ENCODE peak calls at places on chromosomes 1 and 21, in five cellular contexts. One of them, this sample, is unnamed.

GRCh38 chr1:235984041-235984820 is 80.7 kb downstream of the NID1 start:
- DNase-seq in astrocyte: peak
- DNase-seq in astrocyte of the cerebellum: peak
- DNase-seq in cardiac muscle cell: peak
- DNase-seq in GM10248: no peak
- DNase-seq in this sample: no peak

GRCh38 chr1:44785027-44785376 is 3.0 kb downstream of the BEST4 start:
- DNase-seq in cardiac muscle cell: no peak
- DNase-seq in astrocyte: no peak
- DNase-seq in astrocyte of the cerebellum: no peak
- DNase-seq in GM10248: no peak
- DNase-seq in this sample: no peak

GRCh38 chr1:248924696-248925532 is 18.9 kb downstream of the PGBD2 start:
- DNase-seq in astrocyte of the cerebellum: no peak
- DNase-seq in astrocyte: peak
- DNase-seq in cardiac muscle cell: peak
- DNase-seq in GM10248: peak
- DNase-seq in this sample: no peak

GRCh38 chr1:30085814-30086770 is 637.3 kb downstream of the MATN1 start:
- DNase-seq in astrocyte of the cerebellum: no peak
- DNase-seq in GM10248: peak
- DNase-seq in cardiac muscle cell: peak
- DNase-seq in astrocyte: peak
- DNase-seq in this sample: peak

GRCh38 chr1:218983848-218984247 is 189.8 kb upstream of the LYPLAL1 start:
- DNase-seq in astrocyte: no peak
- DNase-seq in astrocyte of the cerebellum: no peak
- DNase-seq in GM10248: no peak
- DNase-seq in cardiac muscle cell: no peak
- DNase-seq in this sample: no peak

GRCh38 chr1:117093091-117093534 is 28.4 kb downstream of the TRIM45 start:
- DNase-seq in GM10248: no peak
- DNase-seq in cardiac muscle cell: peak
- DNase-seq in astrocyte of the cerebellum: peak
- DNase-seq in astrocyte: peak
- DNase-seq in this sample: no peak

GRCh38 chr1:115862406-115862805 is 21.5 kb upstream of the NHLH2 start:
- DNase-seq in astrocyte: no peak
- DNase-seq in cardiac muscle cell: no peak
- DNase-seq in GM10248: no peak
- DNase-seq in astrocyte of the cerebellum: no peak
- DNase-seq in this sample: no peak

GRCh38 chr1:19756480-19756879 is 43.2 kb downstream of the TMCO4 start:
- DNase-seq in GM10248: no peak
- DNase-seq in astrocyte: no peak
- DNase-seq in cardiac muscle cell: no peak
- DNase-seq in astrocyte of the cerebellum: no peak
- DNase-seq in this sample: no peak

GRCh38 chr1:16246961-16247360 is 10.0 kb upstream of the CPLANE2 start:
- DNase-seq in astrocyte: no peak
- DNase-seq in cardiac muscle cell: no peak
- DNase-seq in astrocyte of the cerebellum: no peak
- DNase-seq in GM10248: no peak
- DNase-seq in this sample: no peak

GRCh38 chr1:35935436-35935835 is 4.5 kb downstream of the AGO3 start:
- DNase-seq in GM10248: no peak
- DNase-seq in cardiac muscle cell: peak
- DNase-seq in astrocyte of the cerebellum: no peak
- DNase-seq in astrocyte: peak
- DNase-seq in this sample: no peak

GRCh38 chr1:71365451-71365850 is 284.6 kb upstream of the ZRANB2 start:
- DNase-seq in astrocyte: peak
- DNase-seq in astrocyte of the cerebellum: no peak
- DNase-seq in cardiac muscle cell: peak
- DNase-seq in GM10248: no peak
- DNase-seq in this sample: no peak

GRCh38 chr1:192794768-192795035 is 14.1 kb upstream of the RGS2 start:
- DNase-seq in GM10248: no peak
- DNase-seq in cardiac muscle cell: no peak
- DNase-seq in astrocyte of the cerebellum: no peak
- DNase-seq in astrocyte: no peak
- DNase-seq in this sample: no peak

GRCh38 chr1:42165511-42166210 is 1.1 kb upstream of the GUCA2A start:
- DNase-seq in astrocyte of the cerebellum: no peak
- DNase-seq in GM10248: no peak
- DNase-seq in cardiac muscle cell: peak
- DNase-seq in astrocyte: peak
- DNase-seq in this sample: no peak

GRCh38 chr1:1066403-1067283 is 7.5 kb downstream of the RNF223 start:
- DNase-seq in cardiac muscle cell: no peak
- DNase-seq in GM10248: no peak
- DNase-seq in astrocyte of the cerebellum: no peak
- DNase-seq in astrocyte: no peak
- DNase-seq in this sample: no peak

GRCh38 chr1:81706650-81707435 is 93.9 kb upstream of the ADGRL2 start:
- DNase-seq in GM10248: no peak
- DNase-seq in astrocyte of the cerebellum: no peak
- DNase-seq in cardiac muscle cell: peak
- DNase-seq in astrocyte: peak
- DNase-seq in this sample: no peak

GRCh38 chr1:182149411-182149965 is 88.0 kb upstream of the ZNF648 start:
- DNase-seq in GM10248: peak
- DNase-seq in astrocyte: peak
- DNase-seq in cardiac muscle cell: peak
- DNase-seq in astrocyte of the cerebellum: peak
- DNase-seq in this sample: no peak

GRCh38 chr21:44487831-44488230 is 32.5 kb downstream of the LRRC3 start:
- DNase-seq in cardiac muscle cell: no peak
- DNase-seq in astrocyte of the cerebellum: no peak
- DNase-seq in GM10248: no peak
- DNase-seq in astrocyte: no peak
- DNase-seq in this sample: no peak

GRCh38 chr1:47557086-47557866 is 119.4 kb downstream of the FOXD2 start:
- DNase-seq in astrocyte of the cerebellum: no peak
- DNase-seq in cardiac muscle cell: no peak
- DNase-seq in GM10248: no peak
- DNase-seq in astrocyte: no peak
- DNase-seq in this sample: no peak

GRCh38 chr1:178627037-178627436 is 98.0 kb upstream of the RALGPS2 start:
- DNase-seq in astrocyte of the cerebellum: no peak
- DNase-seq in GM10248: no peak
- DNase-seq in cardiac muscle cell: no peak
- DNase-seq in astrocyte: no peak
- DNase-seq in this sample: no peak

GRCh38 chr1:38476111-38476783 is 383.3 kb downstream of the RRAGC start:
- DNase-seq in GM10248: peak
- DNase-seq in cardiac muscle cell: no peak
- DNase-seq in astrocyte of the cerebellum: no peak
- DNase-seq in astrocyte: no peak
- DNase-seq in this sample: peak

GRCh38 chr1:185559684-185560310 is 174.4 kb upstream of the HMCN1 start:
- DNase-seq in GM10248: peak
- DNase-seq in astrocyte: peak
- DNase-seq in astrocyte of the cerebellum: peak
- DNase-seq in cardiac muscle cell: peak
- DNase-seq in this sample: no peak

GRCh38 chr1:236471096-236471495 is 52.7 kb upstream of the LGALS8 start:
- DNase-seq in GM10248: no peak
- DNase-seq in astrocyte: no peak
- DNase-seq in cardiac muscle cell: no peak
- DNase-seq in astrocyte of the cerebellum: no peak
- DNase-seq in this sample: no peak

GRCh38 chr1:245840971-245841370 is 666.1 kb downstream of the SMYD3 start:
- DNase-seq in GM10248: no peak
- DNase-seq in astrocyte: no peak
- DNase-seq in cardiac muscle cell: no peak
- DNase-seq in astrocyte of the cerebellum: no peak
- DNase-seq in this sample: no peak

GRCh38 chr1:95308276-95308675 is 74.3 kb downstream of the RWDD3 start:
- DNase-seq in cardiac muscle cell: no peak
- DNase-seq in astrocyte of the cerebellum: no peak
- DNase-seq in GM10248: no peak
- DNase-seq in astrocyte: no peak
- DNase-seq in this sample: no peak

GRCh38 chr1:98991127-98992003 is 13.3 kb downstream of the PLPPR5 start:
- DNase-seq in astrocyte: peak
- DNase-seq in GM10248: no peak
- DNase-seq in astrocyte of the cerebellum: peak
- DNase-seq in cardiac muscle cell: peak
- DNase-seq in this sample: no peak
- TF ChIP-seq CTCF in astrocyte: peak
- TF ChIP-seq CTCF in GM10248: peak
- TF ChIP-seq CTCF in astrocyte of the cerebellum: peak
- TF ChIP-seq CTCF in cardiac muscle cell: peak
- TF ChIP-seq CTCF in this sample: peak

DNA sequence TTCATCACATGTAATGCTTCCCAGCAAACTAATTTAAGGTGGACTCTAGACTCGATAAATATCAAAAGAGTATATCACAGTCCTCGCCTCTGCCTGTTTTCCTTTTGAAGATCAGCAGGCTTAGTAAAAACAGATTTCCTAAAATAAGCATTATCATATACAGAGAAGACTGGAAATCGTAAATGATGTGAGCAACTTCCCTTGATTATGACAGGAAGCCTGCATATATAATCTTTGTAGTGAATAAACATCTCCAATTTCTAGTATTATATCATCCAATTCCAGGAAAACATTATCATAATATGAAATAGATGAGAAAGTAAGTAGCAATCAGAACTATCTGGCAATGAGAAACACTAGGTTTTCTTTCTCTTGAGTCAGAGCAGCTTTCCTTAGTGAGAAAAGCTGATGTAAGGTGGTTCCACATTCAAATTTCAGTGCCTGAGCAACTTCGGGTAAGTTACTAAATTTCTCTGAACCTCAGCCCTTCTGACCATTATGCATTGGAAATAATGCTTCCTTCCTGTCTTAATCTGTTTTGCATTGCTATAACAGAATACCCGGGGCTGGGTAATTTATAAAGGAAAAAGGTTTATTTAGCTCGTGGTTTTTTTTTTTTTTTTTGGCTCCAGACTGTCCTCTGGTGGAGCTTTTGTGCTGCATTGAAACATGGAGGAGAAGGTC is 12.6 kb upstream of the POU2F1 start:
- DNase-seq in astrocyte: no peak
- DNase-seq in GM10248: no peak
- DNase-seq in astrocyte of the cerebellum: no peak
- DNase-seq in cardiac muscle cell: no peak
- DNase-seq in this sample: no peak
- TF ChIP-seq CTCF in astrocyte: peak
- TF ChIP-seq CTCF in GM10248: no peak
- TF ChIP-seq CTCF in astrocyte of the cerebellum: peak
- TF ChIP-seq CTCF in cardiac muscle cell: peak
- TF ChIP-seq CTCF in this sample: peak

DNA sequence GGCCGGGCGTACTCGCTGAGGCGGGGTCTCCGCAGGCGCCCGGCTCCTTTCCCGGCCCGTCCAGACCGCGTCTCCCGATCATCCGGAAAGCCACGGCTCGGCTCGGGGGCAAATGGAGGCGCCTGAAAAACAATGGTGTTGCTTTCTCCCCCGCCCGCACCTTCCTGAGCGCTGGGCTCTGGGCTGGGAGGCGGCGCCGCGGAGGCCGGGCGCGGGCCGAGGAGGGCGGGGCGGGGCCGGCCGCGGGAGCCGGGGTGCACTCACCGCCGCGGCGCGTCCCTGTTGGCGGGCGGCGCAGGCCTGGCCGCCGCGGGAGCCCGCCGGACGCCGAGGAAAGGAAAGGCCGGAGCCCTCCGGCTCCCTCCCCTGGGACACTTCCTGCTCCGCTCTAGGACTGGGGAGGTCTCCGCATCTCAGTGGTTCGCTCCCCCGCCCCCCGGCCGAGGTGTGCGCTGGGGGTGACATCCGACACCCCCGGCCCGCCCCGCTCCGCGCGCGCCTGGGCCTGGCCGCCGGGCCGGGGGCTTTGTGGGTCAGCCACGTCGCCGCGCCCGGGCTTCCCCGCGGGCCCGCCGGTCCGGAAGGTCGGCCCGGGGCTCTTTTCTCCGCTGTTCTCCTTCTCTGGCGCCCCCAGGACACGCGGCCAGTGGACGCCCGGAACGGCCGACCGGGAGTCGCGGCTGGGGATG is at the start of gene ZNF496:
- DNase-seq in cardiac muscle cell: peak
- DNase-seq in astrocyte: peak
- DNase-seq in GM10248: peak
- DNase-seq in astrocyte of the cerebellum: peak
- DNase-seq in this sample: peak
- TF ChIP-seq CTCF in cardiac muscle cell: peak
- TF ChIP-seq CTCF in astrocyte: no peak
- TF ChIP-seq CTCF in GM10248: no peak
- TF ChIP-seq CTCF in astrocyte of the cerebellum: no peak
- TF ChIP-seq CTCF in this sample: peak

GRCh38 chr1:203038891-203039608 is 12.8 kb downstream of the PPFIA4 start:
- DNase-seq in astrocyte: peak
- DNase-seq in cardiac muscle cell: peak
- DNase-seq in astrocyte of the cerebellum: peak
- DNase-seq in GM10248: peak
- DNase-seq in this sample: peak

GRCh38 chr1:203040518-203041275 is 14.4 kb downstream of the PPFIA4 start:
- DNase-seq in GM10248: no peak
- DNase-seq in astrocyte of the cerebellum: no peak
- DNase-seq in astrocyte: no peak
- DNase-seq in cardiac muscle cell: no peak
- DNase-seq in this sample: no peak

GRCh38 chr1:203041351-203041932 is 15.2 kb downstream of the PPFIA4 start:
- DNase-seq in cardiac muscle cell: no peak
- DNase-seq in astrocyte: no peak
- DNase-seq in astrocyte of the cerebellum: no peak
- DNase-seq in GM10248: no peak
- DNase-seq in this sample: no peak

GRCh38 chr1:203038217-203038741 is 12.0 kb downstream of the PPFIA4 start:
- DNase-seq in GM10248: no peak
- DNase-seq in astrocyte of the cerebellum: peak
- DNase-seq in cardiac muscle cell: peak
- DNase-seq in astrocyte: peak
- DNase-seq in this sample: no peak

DNA sequence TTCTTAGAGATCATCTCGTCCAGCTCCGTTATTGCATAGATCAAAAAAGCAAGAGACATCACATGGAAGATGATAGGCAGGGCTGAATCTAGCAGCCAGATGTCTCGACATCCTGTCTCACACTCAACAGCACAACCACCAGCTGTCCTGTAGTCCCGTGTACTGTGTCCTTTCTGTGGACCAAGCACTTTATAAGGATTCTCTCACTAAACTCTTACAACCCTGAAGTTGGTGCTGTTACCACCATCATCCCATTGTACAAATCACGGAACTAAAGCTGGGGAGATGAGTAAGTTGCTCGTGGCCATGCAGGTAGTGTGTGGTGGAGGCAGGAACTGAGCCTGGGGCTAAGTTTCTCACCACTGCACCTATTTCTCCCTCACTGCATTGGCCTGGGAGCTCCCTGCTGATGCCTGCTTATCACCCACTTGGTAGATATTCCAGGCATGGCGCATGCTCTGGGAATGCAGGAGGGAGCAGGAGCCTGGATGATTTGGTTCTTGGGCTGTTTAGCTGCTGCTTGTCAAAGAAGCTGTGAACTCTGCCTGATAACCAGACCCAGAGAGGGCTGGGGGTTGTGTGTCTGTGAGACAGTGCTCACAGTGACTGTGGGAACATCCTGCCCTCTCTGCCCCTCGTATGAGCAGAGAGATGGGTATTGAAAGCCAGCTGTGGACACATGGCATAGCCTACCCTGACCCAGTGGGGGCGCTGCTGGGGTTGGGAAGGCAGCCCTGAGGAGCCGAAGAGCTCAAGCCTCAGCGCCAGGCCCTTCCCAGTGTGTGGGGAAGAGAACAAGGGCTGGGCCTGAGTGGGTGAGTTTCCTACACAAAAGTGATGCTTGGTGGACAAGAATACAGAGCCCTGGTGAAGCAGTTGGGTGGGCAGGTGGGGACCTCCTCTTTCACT is 13.6 kb downstream of the PPFIA4 start:
- DNase-seq in cardiac muscle cell: no peak
- DNase-seq in astrocyte of the cerebellum: no peak
- DNase-seq in astrocyte: no peak
- DNase-seq in GM10248: no peak
- DNase-seq in this sample: no peak
- TF ChIP-seq CTCF in cardiac muscle cell: peak
- TF ChIP-seq CTCF in astrocyte of the cerebellum: peak
- TF ChIP-seq CTCF in astrocyte: peak
- TF ChIP-seq CTCF in GM10248: no peak
- TF ChIP-seq CTCF in this sample: peak

This sample was measured in progenitor cell of endocrine pancreas.